ENCODE peak calls at places on chromosomes 16 and 17, in seven cellular contexts. One of them, this sample, is unnamed. For H3K4me1, the result is how much of the 10 kb centered on the place peaks cover.

GRCh38 chr17:72826602-72827001 is 265.9 kb downstream of the SLC39A11 start:
- DNase-seq in MM.1S: no peak
- DNase-seq in tibial nerve: no peak
- DNase-seq in left ventricle myocardium inferior: no peak
- DNase-seq in effector memory CD4-positive, alpha-beta T cell: no peak
- DNase-seq in colonic mucosa: no peak
- DNase-seq in endothelial cell of umbilical vein: no peak
- DNase-seq in this sample: no peak

GRCh38 chr16:84648595-84649510 is 542 bp downstream of the KLHL36 start:
- DNase-seq in MM.1S: peak
- DNase-seq in tibial nerve: no peak
- DNase-seq in left ventricle myocardium inferior: peak
- DNase-seq in effector memory CD4-positive, alpha-beta T cell: peak
- DNase-seq in colonic mucosa: peak
- DNase-seq in endothelial cell of umbilical vein: no peak
- DNase-seq in this sample: peak

GRCh38 chr16:22887445-22887844 is 73.5 kb downstream of the HS3ST2 start:
- DNase-seq in MM.1S: no peak
- DNase-seq in tibial nerve: no peak
- DNase-seq in left ventricle myocardium inferior: no peak
- DNase-seq in effector memory CD4-positive, alpha-beta T cell: no peak
- DNase-seq in colonic mucosa: no peak
- DNase-seq in endothelial cell of umbilical vein: no peak
- DNase-seq in this sample: no peak

GRCh38 chr17:416293-417206 is 63.9 kb upstream of the RPH3AL start:
- DNase-seq in MM.1S: peak
- DNase-seq in tibial nerve: no peak
- DNase-seq in left ventricle myocardium inferior: no peak
- DNase-seq in effector memory CD4-positive, alpha-beta T cell: no peak
- DNase-seq in colonic mucosa: no peak
- DNase-seq in endothelial cell of umbilical vein: no peak
- DNase-seq in this sample: peak

GRCh38 chr17:36529121-36529520 is 5.5 kb downstream of the MYO19 start:
- DNase-seq in MM.1S: no peak
- DNase-seq in tibial nerve: no peak
- DNase-seq in left ventricle myocardium inferior: no peak
- DNase-seq in effector memory CD4-positive, alpha-beta T cell: no peak
- DNase-seq in colonic mucosa: no peak
- DNase-seq in endothelial cell of umbilical vein: peak
- DNase-seq in this sample: no peak

GRCh38 chr16:520847-521246 is 6.7 kb upstream of the CAPN15 start:
- DNase-seq in MM.1S: no peak
- DNase-seq in tibial nerve: no peak
- DNase-seq in left ventricle myocardium inferior: no peak
- DNase-seq in effector memory CD4-positive, alpha-beta T cell: no peak
- DNase-seq in colonic mucosa: no peak
- DNase-seq in endothelial cell of umbilical vein: no peak
- DNase-seq in this sample: no peak

GRCh38 chr17:21285164-21286065 is 904 bp downstream of the MAP2K3 start:
- DNase-seq in MM.1S: no peak
- DNase-seq in tibial nerve: no peak
- DNase-seq in left ventricle myocardium inferior: no peak
- DNase-seq in effector memory CD4-positive, alpha-beta T cell: no peak
- DNase-seq in colonic mucosa: peak
- DNase-seq in endothelial cell of umbilical vein: peak
- DNase-seq in this sample: no peak

GRCh38 chr17:15351925-15352324 is 10.5 kb upstream of the TEKT3 start:
- DNase-seq in MM.1S: no peak
- DNase-seq in tibial nerve: no peak
- DNase-seq in left ventricle myocardium inferior: no peak
- DNase-seq in effector memory CD4-positive, alpha-beta T cell: no peak
- DNase-seq in colonic mucosa: peak
- DNase-seq in endothelial cell of umbilical vein: no peak
- DNase-seq in this sample: no peak

GRCh38 chr17:50209472-50210248 is 8.2 kb upstream of the COL1A1 start:
- DNase-seq in MM.1S: no peak
- DNase-seq in tibial nerve: peak
- DNase-seq in left ventricle myocardium inferior: peak
- DNase-seq in effector memory CD4-positive, alpha-beta T cell: no peak
- DNase-seq in colonic mucosa: peak
- DNase-seq in endothelial cell of umbilical vein: no peak
- DNase-seq in this sample: no peak

GRCh38 chr17:50211249-50212120 is 10.1 kb upstream of the COL1A1 start:
- DNase-seq in MM.1S: no peak
- DNase-seq in tibial nerve: peak
- DNase-seq in left ventricle myocardium inferior: no peak
- DNase-seq in effector memory CD4-positive, alpha-beta T cell: no peak
- DNase-seq in colonic mucosa: no peak
- DNase-seq in endothelial cell of umbilical vein: no peak
- DNase-seq in this sample: no peak

GRCh38 chr17:50212121-50212843 is 10.9 kb upstream of the COL1A1 start:
- DNase-seq in MM.1S: no peak
- DNase-seq in tibial nerve: peak
- DNase-seq in left ventricle myocardium inferior: no peak
- DNase-seq in effector memory CD4-positive, alpha-beta T cell: no peak
- DNase-seq in colonic mucosa: peak
- DNase-seq in endothelial cell of umbilical vein: no peak
- DNase-seq in this sample: no peak

GRCh38 chr17:50209133-50209471 is 7.7 kb upstream of the COL1A1 start:
- DNase-seq in MM.1S: no peak
- DNase-seq in tibial nerve: no peak
- DNase-seq in left ventricle myocardium inferior: no peak
- DNase-seq in effector memory CD4-positive, alpha-beta T cell: no peak
- DNase-seq in colonic mucosa: no peak
- DNase-seq in endothelial cell of umbilical vein: no peak
- DNase-seq in this sample: no peak

DNA sequence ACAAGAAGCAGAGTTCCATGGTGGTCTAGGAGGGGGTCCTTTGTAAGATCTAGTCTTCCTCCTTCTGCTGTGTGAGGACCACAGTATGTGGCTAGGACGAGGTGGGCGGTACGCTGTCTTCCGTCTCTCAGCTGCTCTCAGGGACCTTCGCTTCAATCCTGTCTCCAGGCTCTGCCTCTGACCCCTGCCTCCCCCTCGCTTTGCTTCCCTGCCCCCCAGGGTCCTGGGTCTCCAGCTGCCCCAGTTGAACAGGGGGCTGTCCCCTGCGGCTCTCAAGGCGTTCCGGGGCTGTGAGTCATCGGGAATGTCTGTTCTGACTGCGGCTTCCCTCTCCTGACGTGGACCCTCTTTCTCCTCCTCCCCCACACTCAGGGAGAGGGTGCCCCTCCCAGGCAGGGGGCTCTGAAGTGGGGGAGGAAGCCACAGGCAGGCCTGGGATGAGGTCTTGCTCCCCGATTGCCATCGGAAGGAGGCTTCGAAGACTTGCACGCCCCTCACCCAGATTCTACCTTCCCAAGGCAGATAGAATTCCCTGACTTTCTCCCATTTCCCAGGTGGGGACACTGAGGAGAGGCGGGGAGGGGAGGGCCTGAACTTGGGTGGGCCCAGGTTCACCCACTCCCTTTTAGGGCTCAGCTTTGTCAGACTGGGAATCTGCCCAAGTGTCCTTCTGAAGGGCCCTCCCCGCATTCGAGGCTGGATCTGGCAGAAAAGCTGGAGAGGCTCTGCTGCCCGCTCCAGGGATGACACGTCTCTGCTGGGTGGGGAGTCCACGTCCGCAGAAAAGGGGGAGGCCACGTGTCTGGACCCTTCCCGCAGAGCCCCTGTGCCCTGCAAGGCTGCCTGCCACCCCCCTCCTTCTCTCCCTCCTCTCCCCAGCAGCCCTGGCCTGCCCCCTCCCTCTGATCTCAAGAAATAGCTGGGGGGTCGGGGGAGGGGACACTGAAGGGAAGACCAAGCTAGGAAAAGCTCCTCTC is 9.1 kb upstream of the COL1A1 start:
- DNase-seq in MM.1S: no peak
- DNase-seq in tibial nerve: peak
- DNase-seq in left ventricle myocardium inferior: peak
- DNase-seq in effector memory CD4-positive, alpha-beta T cell: no peak
- DNase-seq in colonic mucosa: peak
- DNase-seq in endothelial cell of umbilical vein: peak
- DNase-seq in this sample: no peak
- H3K4me1 ChIP-seq in MM.1S: under half
- H3K4me1 ChIP-seq in tibial nerve: under half
- H3K4me1 ChIP-seq in left ventricle myocardium inferior: half or more
- H3K4me1 ChIP-seq in effector memory CD4-positive, alpha-beta T cell: under half
- H3K4me1 ChIP-seq in colonic mucosa: under half
- H3K4me1 ChIP-seq in endothelial cell of umbilical vein: under half
- H3K4me1 ChIP-seq in this sample: under half

DNA sequence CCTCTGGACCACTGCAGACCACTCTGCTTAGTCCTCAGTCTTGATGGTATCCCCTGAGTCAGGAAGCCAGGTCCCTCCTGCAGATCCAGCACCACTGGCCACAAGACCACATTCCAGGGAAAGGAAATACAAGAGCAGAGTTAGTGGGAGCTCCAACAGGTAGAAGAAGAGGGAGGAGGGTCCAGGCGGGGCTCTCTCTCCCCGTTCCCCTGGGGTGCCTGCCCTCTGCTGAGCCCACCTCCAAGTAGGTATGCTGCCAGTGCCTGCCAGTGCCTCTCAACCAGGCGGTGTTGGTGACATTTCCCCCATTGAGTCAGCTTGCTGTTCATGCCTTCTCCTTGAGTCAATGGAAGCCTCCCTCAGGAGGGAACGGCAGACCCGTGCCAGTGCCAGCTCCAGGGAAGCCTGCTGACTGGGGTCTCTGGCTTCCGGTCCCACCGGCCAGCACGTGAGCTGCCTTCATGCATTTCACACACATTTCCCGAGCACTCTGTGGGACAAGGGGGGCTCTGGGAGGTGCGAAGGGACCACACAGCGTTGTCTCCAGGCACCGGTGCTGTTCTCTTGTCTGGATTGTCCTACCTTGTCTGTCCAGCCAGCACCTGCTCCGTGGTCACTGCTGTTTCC is 75.8 kb downstream of the GNAO1 start:
- DNase-seq in MM.1S: no peak
- DNase-seq in tibial nerve: no peak
- DNase-seq in left ventricle myocardium inferior: no peak
- DNase-seq in effector memory CD4-positive, alpha-beta T cell: no peak
- DNase-seq in colonic mucosa: no peak
- DNase-seq in endothelial cell of umbilical vein: no peak
- DNase-seq in this sample: no peak
- H3K27ac ChIP-seq in MM.1S: no peak
- H3K27ac ChIP-seq in tibial nerve: no peak
- H3K27ac ChIP-seq in left ventricle myocardium inferior: no peak
- H3K27ac ChIP-seq in effector memory CD4-positive, alpha-beta T cell: no peak
- H3K27ac ChIP-seq in colonic mucosa: no peak
- H3K27ac ChIP-seq in endothelial cell of umbilical vein: no peak
- H3K27ac ChIP-seq in this sample: no peak

GRCh38 chr16:30785126-30786106 is 1.6 kb downstream of the ZNF629 start:
- DNase-seq in MM.1S: no peak
- DNase-seq in tibial nerve: no peak
- DNase-seq in left ventricle myocardium inferior: no peak
- DNase-seq in effector memory CD4-positive, alpha-beta T cell: no peak
- DNase-seq in colonic mucosa: no peak
- DNase-seq in endothelial cell of umbilical vein: no peak
- DNase-seq in this sample: no peak

GRCh38 chr16:30784215-30784614 is 2.8 kb downstream of the ZNF629 start:
- DNase-seq in MM.1S: no peak
- DNase-seq in tibial nerve: no peak
- DNase-seq in left ventricle myocardium inferior: no peak
- DNase-seq in effector memory CD4-positive, alpha-beta T cell: no peak
- DNase-seq in colonic mucosa: no peak
- DNase-seq in endothelial cell of umbilical vein: no peak
- DNase-seq in this sample: no peak

GRCh38 chr16:30786115-30786935 is 680 bp downstream of the ZNF629 start:
- DNase-seq in MM.1S: no peak
- DNase-seq in tibial nerve: no peak
- DNase-seq in left ventricle myocardium inferior: no peak
- DNase-seq in effector memory CD4-positive, alpha-beta T cell: no peak
- DNase-seq in colonic mucosa: peak
- DNase-seq in endothelial cell of umbilical vein: peak
- DNase-seq in this sample: no peak

GRCh38 chr16:30786936-30787612 is at the start of gene ZNF629:
- DNase-seq in MM.1S: no peak
- DNase-seq in tibial nerve: no peak
- DNase-seq in left ventricle myocardium inferior: peak
- DNase-seq in effector memory CD4-positive, alpha-beta T cell: no peak
- DNase-seq in colonic mucosa: peak
- DNase-seq in endothelial cell of umbilical vein: peak
- DNase-seq in this sample: no peak

DNA sequence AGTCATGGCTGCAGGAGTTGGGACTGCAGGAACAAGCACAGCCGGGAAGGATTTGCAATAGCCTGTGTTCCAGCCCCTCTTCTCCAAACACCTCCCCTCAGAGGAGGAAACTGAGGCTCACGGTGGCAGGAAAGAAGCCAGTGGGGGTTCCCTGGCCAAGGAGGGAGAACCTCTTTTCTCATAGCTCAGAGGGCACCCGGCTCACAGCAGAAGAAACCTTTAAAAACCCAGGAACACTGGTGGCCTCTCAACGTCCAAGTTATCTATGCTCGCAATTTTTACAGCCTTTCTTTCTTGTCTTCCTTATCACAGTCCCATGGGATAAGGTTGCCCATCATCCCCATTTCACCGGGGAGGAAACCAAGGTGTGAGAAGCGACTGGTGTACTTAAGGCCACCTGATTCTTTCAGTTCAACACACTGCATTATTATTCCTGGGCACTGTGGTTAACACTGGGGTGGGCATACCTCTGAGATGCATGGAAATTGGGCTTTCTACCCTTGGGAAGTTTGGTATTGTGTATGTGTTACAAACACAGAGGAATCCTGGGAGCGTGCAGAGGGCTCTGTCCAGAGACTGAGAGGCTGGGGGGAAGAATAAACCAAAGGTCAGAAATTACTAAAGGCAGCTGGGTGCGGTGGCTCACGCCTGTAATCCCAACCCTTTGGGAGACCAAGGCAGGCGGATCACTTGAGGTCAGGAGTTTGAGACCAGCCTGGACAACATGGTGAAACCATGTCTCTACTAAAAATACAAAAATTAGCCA is 791 bp upstream of the ZNF629 start:
- DNase-seq in MM.1S: no peak
- DNase-seq in tibial nerve: no peak
- DNase-seq in left ventricle myocardium inferior: no peak
- DNase-seq in effector memory CD4-positive, alpha-beta T cell: no peak
- DNase-seq in colonic mucosa: peak
- DNase-seq in endothelial cell of umbilical vein: peak
- DNase-seq in this sample: no peak
- H3K4me3 ChIP-seq in MM.1S: peak
- H3K4me3 ChIP-seq in tibial nerve: peak
- H3K4me3 ChIP-seq in left ventricle myocardium inferior: peak
- H3K4me3 ChIP-seq in effector memory CD4-positive, alpha-beta T cell: peak
- H3K4me3 ChIP-seq in colonic mucosa: peak
- H3K4me3 ChIP-seq in endothelial cell of umbilical vein: peak
- H3K4me3 ChIP-seq in this sample: peak

GRCh38 chr16:64311241-64311640 is 810.6 kb downstream of the CDH11 start:
- DNase-seq in MM.1S: no peak
- DNase-seq in tibial nerve: no peak
- DNase-seq in left ventricle myocardium inferior: no peak
- DNase-seq in effector memory CD4-positive, alpha-beta T cell: no peak
- DNase-seq in colonic mucosa: no peak
- DNase-seq in endothelial cell of umbilical vein: no peak
- DNase-seq in this sample: no peak

GRCh38 chr16:64309398-64310110 is 812.3 kb downstream of the CDH11 start:
- DNase-seq in MM.1S: no peak
- DNase-seq in tibial nerve: no peak
- DNase-seq in left ventricle myocardium inferior: no peak
- DNase-seq in effector memory CD4-positive, alpha-beta T cell: no peak
- DNase-seq in colonic mucosa: no peak
- DNase-seq in endothelial cell of umbilical vein: no peak
- DNase-seq in this sample: no peak

GRCh38 chr16:64308721-64309120 is 813.1 kb downstream of the CDH11 start:
- DNase-seq in MM.1S: no peak
- DNase-seq in tibial nerve: no peak
- DNase-seq in left ventricle myocardium inferior: no peak
- DNase-seq in effector memory CD4-positive, alpha-beta T cell: no peak
- DNase-seq in colonic mucosa: no peak
- DNase-seq in endothelial cell of umbilical vein: no peak
- DNase-seq in this sample: no peak

GRCh38 chr16:64313726-64314125 is 808.1 kb downstream of the CDH11 start:
- DNase-seq in MM.1S: no peak
- DNase-seq in tibial nerve: no peak
- DNase-seq in left ventricle myocardium inferior: no peak
- DNase-seq in effector memory CD4-positive, alpha-beta T cell: no peak
- DNase-seq in colonic mucosa: no peak
- DNase-seq in endothelial cell of umbilical vein: no peak
- DNase-seq in this sample: no peak

DNA sequence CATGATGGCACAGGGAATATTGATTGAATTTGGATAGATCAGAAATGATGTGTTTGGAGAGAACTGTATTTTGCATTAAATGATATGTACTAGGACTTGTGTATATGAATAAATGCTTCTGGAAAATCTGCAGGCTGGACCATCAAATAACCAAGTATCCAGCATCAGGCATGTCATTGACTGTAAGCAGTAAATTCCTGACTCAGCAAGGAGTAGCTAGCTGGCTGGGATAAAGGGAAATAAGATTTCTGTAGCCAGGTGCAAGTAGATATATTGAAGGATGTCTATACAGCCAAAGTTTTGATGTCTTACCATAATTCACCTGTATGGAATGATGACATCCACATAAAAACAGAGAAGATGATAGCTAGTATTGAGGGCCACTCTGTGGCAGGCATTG is 809.6 kb downstream of the CDH11 start:
- DNase-seq in MM.1S: no peak
- DNase-seq in tibial nerve: no peak
- DNase-seq in left ventricle myocardium inferior: no peak
- DNase-seq in effector memory CD4-positive, alpha-beta T cell: no peak
- DNase-seq in colonic mucosa: no peak
- DNase-seq in endothelial cell of umbilical vein: no peak
- DNase-seq in this sample: no peak
- H3K4me1 ChIP-seq in MM.1S: under half
- H3K4me1 ChIP-seq in tibial nerve: under half
- H3K4me1 ChIP-seq in left ventricle myocardium inferior: under half
- H3K4me1 ChIP-seq in effector memory CD4-positive, alpha-beta T cell: under half
- H3K4me1 ChIP-seq in colonic mucosa: under half
- H3K4me1 ChIP-seq in endothelial cell of umbilical vein: under half
- H3K4me1 ChIP-seq in this sample: under half

This sample was measured in CD8-positive, alpha-beta memory T cell.